ENCODE peak calls at places on chromosomes 13 and 19, in ten cellular contexts. X, T, A, H, G, O, I, K, Q and D are unnamed samples.

GRCh38 chr13:67238277-67238859 is 8.2 kb upstream of the PCDH9 start:
- DNase-seq in X (no peak), T (peak), A (peak), H (no peak), G (peak), O (no peak), I (no peak), K (no peak), Q (no peak), D (no peak)

GRCh38 chr13:36344886-36345437 is 1.2 kb downstream of the SPART start:
- DNase-seq in X (no peak), T (no peak), A (peak), H (no peak), G (peak), O (peak), I (no peak), K (no peak), Q (no peak), D (no peak)

GRCh38 chr13:40338217-40338616 is 328.2 kb downstream of the FOXO1 start:
- DNase-seq in X (no peak), T (no peak), A (no peak), H (peak), G (no peak), O (no peak), I (no peak), K (no peak), Q (no peak), D (no peak)

GRCh38 chr19:57302020-57302465 is 18.2 kb upstream of the ZNF543 start:
- DNase-seq in X (peak), T (peak), A (peak), H (peak), G (peak), O (no peak), I (peak), K (no peak), Q (peak), D (no peak)

GRCh38 chr13:79936368-79937136 is 404.4 kb downstream of the SPRY2 start:
- DNase-seq in X (peak), T (peak), A (peak), H (peak), G (peak), O (no peak), I (peak), K (no peak), Q (no peak), D (no peak)

GRCh38 chr13:37403776-37404497 is 194.6 kb downstream of the POSTN start:
- DNase-seq in X (no peak), T (peak), A (peak), H (no peak), G (peak), O (no peak), I (peak), K (no peak), Q (no peak), D (no peak)

GRCh38 chr13:39036212-39036611 is 1.7 kb downstream of the PROSER1 start:
- DNase-seq in X (no peak), T (peak), A (peak), H (no peak), G (peak), O (no peak), I (no peak), K (no peak), Q (no peak), D (no peak)

GRCh38 chr19:14433454-14434156 is 499 bp downstream of the PKN1 start:
- DNase-seq in X (no peak), T (peak), A (no peak), H (no peak), G (no peak), O (peak), I (no peak), K (no peak), Q (no peak), D (peak)

GRCh38 chr19:11673608-11674041 is 65.1 kb downstream of the ZNF823 start:
- DNase-seq in X (peak), T (peak), A (no peak), H (no peak), G (peak), O (no peak), I (peak), K (peak), Q (peak), D (no peak)

GRCh38 chr19:18282021-18282787 is 782 bp upstream of the JUND start:
- DNase-seq in X (no peak), T (no peak), A (no peak), H (no peak), G (no peak), O (no peak), I (no peak), K (no peak), Q (no peak), D (peak)

GRCh38 chr13:110305001-110305400 is 2.0 kb downstream of the COL4A1 start:
- DNase-seq in X (no peak), T (no peak), A (no peak), H (no peak), G (peak), O (no peak), I (no peak), K (no peak), Q (no peak), D (no peak)

GRCh38 chr19:10568444-10568825 is 344 bp downstream of the CDKN2D start:
- DNase-seq in X (no peak), T (peak), A (peak), H (no peak), G (no peak), O (peak), I (no peak), K (peak), Q (peak), D (no peak)

GRCh38 chr13:37127706-37128241 is 22.3 kb upstream of the CSNK1A1L start:
- DNase-seq in X (no peak), T (peak), A (no peak), H (no peak), G (peak), O (no peak), I (no peak), K (no peak), Q (no peak), D (no peak)

GRCh38 chr13:112242777-112243176 is 133.4 kb upstream of the SPACA7 start:
- DNase-seq in X (no peak), T (no peak), A (no peak), H (peak), G (no peak), O (no peak), I (no peak), K (no peak), Q (no peak), D (no peak)

GRCh38 chr13:102903659-102904407 is 58.0 kb downstream of the ERCC5 start:
- DNase-seq in X (no peak), T (peak), A (peak), H (no peak), G (peak), O (no peak), I (no peak), K (no peak), Q (no peak), D (no peak)

GRCh38 chr13:93535256-93535655 is 308.6 kb downstream of the GPC6 start:
- DNase-seq in X (no peak), T (peak), A (peak), H (no peak), G (peak), O (no peak), I (no peak), K (no peak), Q (no peak), D (no peak)

GRCh38 chr13:51636349-51636890 is 52.2 kb downstream of the WDFY2 start:
- DNase-seq in X (no peak), T (no peak), A (no peak), H (no peak), G (no peak), O (no peak), I (no peak), K (no peak), Q (no peak), D (no peak)

GRCh38 chr19:20238025-20238623 is 71.1 kb downstream of the ZNF486 start:
- DNase-seq in X (peak), T (peak), A (peak), H (peak), G (peak), O (peak), I (peak), K (peak), Q (peak), D (peak)

GRCh38 chr19:29785955-29786589 is 25.7 kb upstream of the CCNE1 start:
- DNase-seq in X (no peak), T (no peak), A (no peak), H (no peak), G (no peak), O (no peak), I (no peak), K (peak), Q (no peak), D (no peak)

GRCh38 chr19:5130371-5131030 is 161.6 kb downstream of the KDM4B start:
- DNase-seq in X (no peak), T (no peak), A (no peak), H (no peak), G (no peak), O (peak), I (no peak), K (no peak), Q (no peak), D (peak)

GRCh38 chr13:24512208-24513068 is at the start of gene PARP4:
- DNase-seq in X (peak), T (peak), A (peak), H (peak), G (peak), O (peak), I (no peak), K (peak), Q (peak), D (peak)

GRCh38 chr19:11035441-11036377 is 53.6 kb upstream of the LDLR start:
- DNase-seq in X (peak), T (peak), A (peak), H (peak), G (peak), O (peak), I (peak), K (peak), Q (peak), D (peak)

GRCh38 chr13:32428581-32429072 is 697 bp upstream of the N4BP2L1 start:
- DNase-seq in X (no peak), T (peak), A (no peak), H (no peak), G (no peak), O (no peak), I (no peak), K (no peak), Q (no peak), D (no peak)

GRCh38 chr13:77330009-77330471 is 3.1 kb upstream of the MYCBP2 start:
- DNase-seq in X (no peak), T (no peak), A (no peak), H (no peak), G (no peak), O (no peak), I (no peak), K (no peak), Q (no peak), D (no peak)

GRCh38 chr13:94309997-94310842 is 169.3 kb downstream of the DCT start:
- DNase-seq in X (no peak), T (peak), A (peak), H (no peak), G (peak), O (no peak), I (peak), K (no peak), Q (no peak), D (no peak)

GRCh38 chr19:15538774-15539173 is 30.4 kb downstream of the CYP4F22 start:
- DNase-seq in X (no peak), T (peak), A (no peak), H (no peak), G (peak), O (no peak), I (no peak), K (no peak), Q (no peak), D (no peak)

GRCh38 chr13:83125791-83126190 is 756.5 kb downstream of the SLITRK1 start:
- DNase-seq in X (no peak), T (no peak), A (no peak), H (no peak), G (no peak), O (no peak), I (no peak), K (no peak), Q (no peak), D (no peak)

GRCh38 chr19:54420383-54421168 is 5.3 kb downstream of the TTYH1 start:
- DNase-seq in X (no peak), T (no peak), A (no peak), H (no peak), G (no peak), O (no peak), I (no peak), K (peak), Q (no peak), D (no peak)

GRCh38 chr13:48112896-48113525 is 18.1 kb upstream of the MED4 start:
- DNase-seq in X (no peak), T (no peak), A (peak), H (no peak), G (no peak), O (no peak), I (no peak), K (no peak), Q (no peak), D (no peak)

DNA sequence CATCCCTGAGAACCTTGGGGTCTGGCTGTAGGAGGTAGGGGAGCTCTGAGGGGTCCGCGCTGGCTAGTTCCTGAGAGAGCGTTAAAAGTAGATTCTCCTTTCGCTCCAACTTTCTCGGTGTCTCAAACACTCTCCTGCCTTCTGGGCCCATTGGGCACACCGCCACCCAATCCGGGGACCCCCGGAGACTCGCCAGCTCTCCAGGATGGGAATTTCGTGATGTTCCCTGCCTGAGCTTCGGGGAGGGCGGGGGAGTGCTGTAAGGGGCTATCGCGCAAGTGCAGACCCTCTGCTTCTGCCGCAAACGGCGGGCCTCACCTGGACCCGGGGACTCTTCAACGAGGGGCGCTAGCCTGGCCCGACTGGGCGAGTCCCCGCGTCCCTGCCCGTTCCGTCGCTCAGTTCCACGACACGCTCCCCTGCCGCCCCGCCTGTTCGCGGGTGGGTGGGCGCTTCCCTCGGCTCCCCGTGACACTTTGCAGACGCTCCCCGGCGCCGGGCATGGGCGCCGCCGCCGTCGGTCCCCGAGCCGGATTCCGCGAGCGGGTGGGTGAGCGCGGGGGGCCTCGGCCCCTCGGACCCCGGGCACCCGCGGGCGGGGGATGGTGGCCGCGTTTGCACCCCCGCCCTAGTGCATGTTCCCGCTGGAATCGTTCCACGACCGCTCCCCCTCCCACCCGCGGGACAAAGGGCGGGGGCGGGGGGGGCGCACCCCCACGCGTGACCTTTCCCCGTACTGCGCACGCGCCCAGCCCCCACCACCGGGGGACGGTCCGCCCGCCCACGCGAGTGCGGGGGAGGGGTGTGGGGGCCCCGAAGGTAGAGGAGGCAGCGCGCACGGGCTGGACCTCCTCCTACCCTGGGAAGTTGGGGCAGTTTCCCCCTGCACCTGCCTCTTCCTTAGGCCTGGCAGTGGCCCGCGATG is at the start of gene CCDC106:
- DNase-seq in X (no peak), T (peak), A (peak), H (no peak), G (peak), O (peak), I (no peak), K (peak), Q (peak), D (no peak)
- TF ChIP-seq CTCF in X (no peak), T (no peak), A (no peak), H (no peak), G (no peak), O (no peak), I (no peak), K (no peak), Q (no peak), D (no peak)

DNA sequence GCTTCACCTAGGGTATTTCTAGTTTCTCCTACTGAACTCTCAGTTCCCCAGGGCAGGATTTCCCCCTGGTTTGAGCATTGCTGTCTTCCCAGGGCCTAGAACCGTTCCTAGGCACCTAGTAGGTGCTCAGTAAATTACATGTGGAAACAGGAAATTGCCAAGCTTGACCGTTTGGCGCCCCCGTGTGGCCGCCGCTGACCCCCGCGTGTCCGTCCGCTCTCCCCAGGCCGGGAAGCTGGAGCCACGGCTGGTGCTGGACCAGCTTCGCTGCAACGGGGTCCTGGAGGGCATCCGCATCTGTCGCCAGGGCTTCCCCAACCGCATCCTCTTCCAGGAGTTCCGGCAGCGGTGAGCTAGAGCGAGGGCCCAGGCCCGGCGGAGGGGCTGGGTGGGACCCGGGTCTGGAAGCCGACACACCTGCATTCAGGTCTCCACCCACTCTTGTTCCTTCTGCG is 55.5 kb downstream of the MYH14 start:
- DNase-seq in X (no peak), T (no peak), A (no peak), H (no peak), G (peak), O (no peak), I (no peak), K (peak), Q (peak), D (no peak)
- TF ChIP-seq CTCF in X (no peak), T (no peak), A (no peak), H (peak), G (peak), O (no peak), I (peak), K (peak), Q (peak), D (no peak)

GRCh38 chr13:95556981-95557380 is 4.5 kb downstream of the CLDN10 start:
- DNase-seq in X (no peak), T (no peak), A (no peak), H (no peak), G (no peak), O (no peak), I (no peak), K (no peak), Q (no peak), D (no peak)

GRCh38 chr13:95552208-95552538 is 347 bp upstream of the CLDN10 start:
- DNase-seq in X (no peak), T (no peak), A (no peak), H (no peak), G (no peak), O (no peak), I (no peak), K (no peak), Q (no peak), D (no peak)

GRCh38 chr13:95553271-95553588 is 710 bp downstream of the CLDN10 start:
- DNase-seq in X (no peak), T (no peak), A (no peak), H (no peak), G (no peak), O (no peak), I (no peak), K (no peak), Q (no peak), D (no peak)

GRCh38 chr13:95553614-95554385 is 1.3 kb downstream of the CLDN10 start:
- DNase-seq in X (no peak), T (no peak), A (no peak), H (no peak), G (peak), O (no peak), I (no peak), K (peak), Q (no peak), D (no peak)

GRCh38 chr13:95552539-95553270 is at the start of gene CLDN10:
- DNase-seq in X (no peak), T (no peak), A (no peak), H (no peak), G (no peak), O (no peak), I (no peak), K (peak), Q (peak), D (no peak)
- TF ChIP-seq CTCF in X (no peak), T (no peak), A (no peak), H (peak), G (no peak), O (no peak), I (no peak), K (peak), Q (no peak), D (no peak)

GRCh38 chr19:28239270-28239669 is 973.7 kb downstream of the UQCRFS1 start:
- DNase-seq in X (no peak), T (no peak), A (no peak), H (no peak), G (peak), O (no peak), I (no peak), K (peak), Q (no peak), D (no peak)
- TF ChIP-seq CTCF in X (no peak), T (no peak), A (peak), H (peak), G (peak), O (no peak), I (peak), K (peak), Q (no peak), D (no peak)

GRCh38 chr13:104577029-104577820 is 1511.0 kb upstream of the SLC10A2 start:
- DNase-seq in X (no peak), T (no peak), A (no peak), H (no peak), G (peak), O (no peak), I (no peak), K (no peak), Q (no peak), D (no peak)

GRCh38 chr13:104584481-104584880 is 1518.3 kb upstream of the SLC10A2 start:
- DNase-seq in X (no peak), T (peak), A (no peak), H (no peak), G (peak), O (no peak), I (no peak), K (no peak), Q (no peak), D (no peak)

GRCh38 chr13:104586010-104586746 is 1520.0 kb upstream of the SLC10A2 start:
- DNase-seq in X (no peak), T (peak), A (no peak), H (no peak), G (peak), O (no peak), I (no peak), K (no peak), Q (no peak), D (no peak)

GRCh38 chr13:104580931-104581330 is 1514.7 kb upstream of the SLC10A2 start:
- DNase-seq in X (no peak), T (no peak), A (no peak), H (no peak), G (no peak), O (no peak), I (no peak), K (no peak), Q (no peak), D (no peak)
- TF ChIP-seq CTCF in X (no peak), T (no peak), A (no peak), H (no peak), G (no peak), O (no peak), I (no peak), K (no peak), Q (no peak), D (no peak)

GRCh38 chr19:22623841-22624221 is 10.3 kb upstream of the ZNF492 start:
- DNase-seq in X (no peak), T (no peak), A (no peak), H (peak), G (no peak), O (no peak), I (no peak), K (no peak), Q (no peak), D (no peak)
- TF ChIP-seq CTCF in X (no peak), T (no peak), A (no peak), H (no peak), G (no peak), O (no peak), I (no peak), K (no peak), Q (no peak), D (no peak)

GRCh38 chr19:41801031-41801430 is 4.6 kb downstream of the CEACAM3 start:
- DNase-seq in X (no peak), T (no peak), A (no peak), H (no peak), G (no peak), O (no peak), I (no peak), K (no peak), Q (no peak), D (no peak)

GRCh38 chr19:41801682-41802317 is 5.4 kb downstream of the CEACAM3 start:
- DNase-seq in X (no peak), T (no peak), A (no peak), H (no peak), G (no peak), O (no peak), I (no peak), K (no peak), Q (no peak), D (no peak)

GRCh38 chr19:41802770-41803169 is 6.4 kb downstream of the CEACAM3 start:
- DNase-seq in X (no peak), T (no peak), A (no peak), H (no peak), G (no peak), O (no peak), I (no peak), K (no peak), Q (no peak), D (no peak)

GRCh38 chr19:41796362-41796761 is at the start of gene CEACAM3:
- DNase-seq in X (no peak), T (no peak), A (no peak), H (no peak), G (no peak), O (no peak), I (no peak), K (no peak), Q (no peak), D (no peak)

GRCh38 chr19:41799444-41800000 is 3.1 kb downstream of the CEACAM3 start:
- DNase-seq in X (no peak), T (no peak), A (no peak), H (no peak), G (no peak), O (no peak), I (no peak), K (no peak), Q (no peak), D (no peak)
- TF ChIP-seq CTCF in X (no peak), T (no peak), A (no peak), H (no peak), G (no peak), O (no peak), I (no peak), K (no peak), Q (no peak), D (no peak)